ENCODE peak calls at places on chromosomes 1 and 21, in seven cellular contexts. T, C, X, Z, B, S and K are unnamed samples.

GRCh38 chr21:39867198-39867650 is at the start of gene PCP4:
- DNase-seq in Z (peak), S (no peak), T (peak), B (peak), X (peak), C (peak), K (no peak)

GRCh38 chr1:226995966-226996332 is 55.9 kb downstream of the COQ8A start:
- DNase-seq in B (no peak), Z (no peak), T (no peak), C (no peak), X (no peak), S (no peak), K (no peak)

GRCh38 chr1:116743535-116743934 is 10.7 kb upstream of the CD2 start:
- DNase-seq in S (no peak), Z (no peak), T (no peak), C (no peak), B (no peak), X (no peak), K (no peak)

GRCh38 chr1:12658531-12659453 is 14.9 kb downstream of the AADACL4 start:
- DNase-seq in B (peak), S (peak), Z (peak), X (peak), T (peak), C (peak), K (peak)

GRCh38 chr1:207004931-207005830 is 27.4 kb downstream of the C1orf116 start:
- DNase-seq in B (peak), Z (peak), T (peak), C (peak), S (peak), X (peak), K (peak)

GRCh38 chr21:36769051-36769867 is 70.3 kb downstream of the SIM2 start:
- DNase-seq in Z (no peak), X (no peak), B (no peak), T (no peak), S (no peak), C (no peak), K (no peak)

GRCh38 chr1:158087320-158087927 is 93.3 kb upstream of the CD1D start:
- DNase-seq in X (peak), C (peak), T (peak), B (peak), S (no peak), Z (peak), K (peak)

GRCh38 chr1:183628537-183628936 is 7.0 kb downstream of the ARPC5 start:
- DNase-seq in C (no peak), B (no peak), S (no peak), Z (no peak), T (no peak), X (no peak), K (no peak)

GRCh38 chr1:83065952-83066727 is 932.8 kb downstream of the TTLL7 start:
- DNase-seq in S (no peak), B (no peak), Z (no peak), X (no peak), T (no peak), C (no peak), K (no peak)

DNA sequence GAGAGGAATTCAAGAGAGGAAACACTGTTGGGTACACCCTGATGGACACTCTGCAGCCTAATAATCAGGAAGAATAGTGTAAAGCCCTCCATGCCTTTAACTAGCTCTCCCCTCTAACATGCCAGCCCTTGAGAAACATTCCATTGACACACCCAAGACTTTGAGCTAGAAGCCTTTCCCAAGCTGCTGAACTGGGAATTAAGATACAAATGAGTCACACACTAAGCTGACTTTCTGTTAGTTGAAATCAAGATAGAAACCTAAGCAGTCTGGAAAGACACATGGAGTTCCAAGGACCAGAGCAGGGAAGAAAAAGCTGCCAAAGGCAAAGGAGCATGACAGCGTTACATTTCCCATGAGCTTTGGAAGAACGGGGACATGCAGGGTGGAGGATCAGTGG is 380.8 kb downstream of the NPHP4 start:
- DNase-seq in Z (no peak), B (no peak), C (no peak), T (peak), S (no peak), X (no peak), K (no peak)
- TF ChIP-seq SIN3A in Z (no peak), B (no peak), C (no peak), T (no peak), S (no peak), X (no peak), K (no peak)

GRCh38 chr1:26119892-26120608 is 8.4 kb downstream of the PDIK1L start:
- DNase-seq in S (no peak), Z (no peak), T (no peak), C (peak), B (no peak), X (no peak), K (no peak)
- TF ChIP-seq CTCF in S (no peak), Z (no peak), T (no peak), C (no peak), B (no peak), X (no peak), K (no peak)

GRCh38 chr21:45418301-45419071 is 13.5 kb downstream of the COL18A1 start:
- DNase-seq in T (no peak), Z (no peak), B (no peak), C (no peak), S (no peak), X (no peak), K (no peak)
- H3K4me3 ChIP-seq in T (no peak), Z (no peak), B (no peak), C (no peak), S (no peak), X (no peak), K (peak)

DNA sequence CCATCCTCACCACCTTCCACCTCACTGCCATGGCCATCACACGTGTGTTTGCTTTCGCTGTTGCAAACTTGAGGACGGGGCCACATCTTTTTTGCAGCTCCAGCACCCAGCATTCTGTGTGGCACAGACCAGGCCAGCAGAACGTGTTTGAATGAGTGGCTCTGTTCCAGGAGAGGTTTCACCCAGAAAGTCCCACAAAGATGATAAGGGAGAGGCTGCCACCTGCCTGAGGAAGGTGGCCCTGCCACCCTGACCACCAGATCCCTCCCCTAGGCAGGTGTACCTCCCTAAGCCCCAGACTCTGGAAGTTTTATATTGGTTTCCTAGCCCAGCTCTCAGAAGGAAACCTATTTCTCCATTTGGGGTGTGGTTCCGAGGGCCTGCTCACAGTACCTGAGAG is 252.1 kb downstream of the KAZN start:
- DNase-seq in S (no peak), X (no peak), T (peak), Z (no peak), B (no peak), C (peak), K (no peak)
- TF ChIP-seq SIN3A in S (no peak), X (no peak), T (no peak), Z (no peak), B (no peak), C (no peak), K (no peak)

GRCh38 chr21:25350056-25350455 is 257.2 kb downstream of the MRPL39 start:
- DNase-seq in C (peak), S (no peak), X (no peak), T (no peak), B (peak), Z (peak), K (no peak)
- TF ChIP-seq CTCF in C (peak), S (peak), X (no peak), T (peak), B (peak), Z (peak), K (peak)

GRCh38 chr1:100851726-100852125 is 42.9 kb downstream of the EXTL2 start:
- DNase-seq in T (no peak), Z (no peak), X (no peak), C (no peak), B (no peak), S (no peak), K (no peak)

DNA sequence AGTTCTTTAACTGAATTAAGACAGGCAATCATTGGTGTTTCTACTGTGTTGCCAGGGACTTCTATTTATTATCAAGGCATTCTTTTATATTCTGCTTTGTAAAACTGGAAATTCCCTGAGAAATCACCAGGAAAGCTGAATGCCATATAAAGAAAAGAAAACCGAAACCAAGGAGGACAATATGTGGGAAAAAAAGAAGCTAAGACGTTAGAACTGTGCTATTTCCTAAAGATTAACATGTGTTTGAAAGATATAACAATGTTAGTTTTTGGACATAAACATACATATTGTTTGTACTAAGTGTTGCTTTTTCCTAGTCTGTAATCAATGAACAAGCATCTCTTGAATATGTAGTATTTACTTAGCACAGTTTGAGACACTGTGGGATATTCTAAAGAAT is 47.2 kb downstream of the EXTL2 start:
- DNase-seq in X (no peak), T (no peak), Z (no peak), B (no peak), C (no peak), S (no peak), K (no peak)
- H3K4me3 ChIP-seq in X (no peak), T (no peak), Z (peak), B (no peak), C (no peak), S (no peak), K (no peak)